ENCODE peak calls at places on chromosome 14, in five cellular contexts. One of them, this sample, is unnamed.

GRCh38 chr14:104787736-104788532 is 7.6 kb downstream of the AKT1 start:
- DNase-seq in GM12891: no peak
- DNase-seq in K562: no peak
- DNase-seq in H1: no peak
- DNase-seq in GM12878: no peak
- DNase-seq in this sample: no peak

GRCh38 chr14:101603096-101603495 is 41.8 kb downstream of the DIO3 start:
- DNase-seq in GM12891: no peak
- DNase-seq in GM12878: no peak
- DNase-seq in H1: no peak
- DNase-seq in K562: no peak
- DNase-seq in this sample: no peak

GRCh38 chr14:71594828-71595227 is 337.4 kb upstream of the RGS6 start:
- DNase-seq in H1: no peak
- DNase-seq in GM12891: no peak
- DNase-seq in K562: no peak
- DNase-seq in GM12878: no peak
- DNase-seq in this sample: no peak

GRCh38 chr14:56098021-56098420 is 20.2 kb upstream of the PELI2 start:
- DNase-seq in GM12878: no peak
- DNase-seq in H1: no peak
- DNase-seq in GM12891: no peak
- DNase-seq in K562: no peak
- DNase-seq in this sample: no peak

GRCh38 chr14:21105095-21105494 is 4.2 kb downstream of the TMEM253 start:
- DNase-seq in GM12878: no peak
- DNase-seq in GM12891: no peak
- DNase-seq in K562: no peak
- DNase-seq in H1: no peak
- DNase-seq in this sample: no peak

GRCh38 chr14:63383776-63384367 is 65.1 kb upstream of the GPHB5 start:
- DNase-seq in GM12878: peak
- DNase-seq in K562: no peak
- DNase-seq in GM12891: peak
- DNase-seq in H1: no peak
- DNase-seq in this sample: peak

GRCh38 chr14:67371247-67372148 is 11.4 kb downstream of the EIF2S1 start:
- DNase-seq in H1: no peak
- DNase-seq in GM12891: no peak
- DNase-seq in K562: no peak
- DNase-seq in GM12878: no peak
- DNase-seq in this sample: no peak

GRCh38 chr14:76938092-76938500 is 90.4 kb downstream of the IRF2BPL start:
- DNase-seq in H1: no peak
- DNase-seq in GM12878: no peak
- DNase-seq in K562: no peak
- DNase-seq in GM12891: no peak
- DNase-seq in this sample: no peak

GRCh38 chr14:75144944-75145343 is 18.1 kb upstream of the NEK9 start:
- DNase-seq in GM12891: no peak
- DNase-seq in K562: no peak
- DNase-seq in H1: no peak
- DNase-seq in GM12878: no peak
- DNase-seq in this sample: no peak

GRCh38 chr14:104567957-104568225 is 11.7 kb upstream of the C14orf180 start:
- DNase-seq in H1: no peak
- DNase-seq in GM12891: no peak
- DNase-seq in GM12878: no peak
- DNase-seq in K562: no peak
- DNase-seq in this sample: no peak

GRCh38 chr14:53932966-53933365 is 23.7 kb downstream of the BMP4 start:
- DNase-seq in K562: no peak
- DNase-seq in H1: no peak
- DNase-seq in GM12891: no peak
- DNase-seq in GM12878: no peak
- DNase-seq in this sample: no peak

GRCh38 chr14:42633504-42634095 is 1026.9 kb downstream of the LRFN5 start:
- DNase-seq in K562: no peak
- DNase-seq in GM12878: no peak
- DNase-seq in GM12891: no peak
- DNase-seq in H1: no peak
- DNase-seq in this sample: no peak

GRCh38 chr14:79706382-79706781 is 504.9 kb downstream of the DIO2 start:
- DNase-seq in GM12878: no peak
- DNase-seq in K562: no peak
- DNase-seq in H1: no peak
- DNase-seq in GM12891: no peak
- DNase-seq in this sample: no peak

GRCh38 chr14:75675265-75675960 is 14.4 kb downstream of the TTLL5 start:
- DNase-seq in GM12891: no peak
- DNase-seq in K562: no peak
- DNase-seq in H1: no peak
- DNase-seq in GM12878: no peak
- DNase-seq in this sample: no peak

GRCh38 chr14:26334288-26334687 is 263.5 kb downstream of the NOVA1 start:
- DNase-seq in H1: no peak
- DNase-seq in GM12878: no peak
- DNase-seq in K562: no peak
- DNase-seq in GM12891: no peak
- DNase-seq in this sample: no peak

GRCh38 chr14:103057372-103058208 is at the start of gene CDC42BPB:
- DNase-seq in GM12891: peak
- DNase-seq in H1: peak
- DNase-seq in GM12878: no peak
- DNase-seq in K562: peak
- DNase-seq in this sample: peak

GRCh38 chr14:67166450-67166853 is 22.8 kb upstream of the GARIN2 start:
- DNase-seq in H1: no peak
- DNase-seq in K562: peak
- DNase-seq in GM12878: no peak
- DNase-seq in GM12891: no peak
- DNase-seq in this sample: no peak

GRCh38 chr14:95761436-95761835 is 47.5 kb upstream of the TCL1A start:
- DNase-seq in K562: no peak
- DNase-seq in GM12878: no peak
- DNase-seq in GM12891: no peak
- DNase-seq in H1: no peak
- DNase-seq in this sample: no peak

GRCh38 chr14:98955741-98956070 is 316.3 kb downstream of the BCL11B start:
- DNase-seq in K562: no peak
- DNase-seq in GM12891: no peak
- DNase-seq in GM12878: no peak
- DNase-seq in H1: no peak
- DNase-seq in this sample: no peak

GRCh38 chr14:95265106-95266094 is 54.3 kb downstream of the CLMN start:
- DNase-seq in H1: no peak
- DNase-seq in GM12891: no peak
- DNase-seq in GM12878: peak
- DNase-seq in K562: no peak
- DNase-seq in this sample: peak

GRCh38 chr14:25868521-25869314 is 729.1 kb downstream of the NOVA1 start:
- DNase-seq in GM12878: no peak
- DNase-seq in H1: no peak
- DNase-seq in GM12891: no peak
- DNase-seq in K562: no peak
- DNase-seq in this sample: no peak

GRCh38 chr14:99179946-99180345 is 92.1 kb downstream of the BCL11B start:
- DNase-seq in GM12891: no peak
- DNase-seq in GM12878: no peak
- DNase-seq in H1: no peak
- DNase-seq in K562: no peak
- DNase-seq in this sample: no peak

GRCh38 chr14:94143239-94143638 is 13.8 kb upstream of the IFI27L2 start:
- DNase-seq in K562: peak
- DNase-seq in GM12878: no peak
- DNase-seq in H1: no peak
- DNase-seq in GM12891: no peak
- DNase-seq in this sample: no peak

GRCh38 chr14:26984318-26985177 is 386.7 kb upstream of the NOVA1 start:
- DNase-seq in H1: peak
- DNase-seq in GM12878: no peak
- DNase-seq in GM12891: no peak
- DNase-seq in K562: peak
- DNase-seq in this sample: no peak

GRCh38 chr14:78847801-78848200 is 677.6 kb downstream of the NRXN3 start:
- DNase-seq in GM12878: no peak
- DNase-seq in GM12891: no peak
- DNase-seq in H1: no peak
- DNase-seq in K562: no peak
- DNase-seq in this sample: no peak

GRCh38 chr14:61562321-61563161 is 132.8 kb upstream of the HIF1A start:
- DNase-seq in H1: no peak
- DNase-seq in K562: peak
- DNase-seq in GM12891: no peak
- DNase-seq in GM12878: no peak
- DNase-seq in this sample: no peak

GRCh38 chr14:61563162-61563511 is 132.2 kb upstream of the HIF1A start:
- DNase-seq in GM12891: no peak
- DNase-seq in H1: no peak
- DNase-seq in K562: no peak
- DNase-seq in GM12878: no peak
- DNase-seq in this sample: no peak

GRCh38 chr14:61560323-61560722 is 135.0 kb upstream of the HIF1A start:
- DNase-seq in K562: no peak
- DNase-seq in H1: no peak
- DNase-seq in GM12891: no peak
- DNase-seq in GM12878: no peak
- DNase-seq in this sample: no peak

GRCh38 chr14:61561144-61561543 is 134.2 kb upstream of the HIF1A start:
- DNase-seq in K562: peak
- DNase-seq in GM12878: no peak
- DNase-seq in GM12891: no peak
- DNase-seq in H1: no peak
- DNase-seq in this sample: no peak

DNA sequence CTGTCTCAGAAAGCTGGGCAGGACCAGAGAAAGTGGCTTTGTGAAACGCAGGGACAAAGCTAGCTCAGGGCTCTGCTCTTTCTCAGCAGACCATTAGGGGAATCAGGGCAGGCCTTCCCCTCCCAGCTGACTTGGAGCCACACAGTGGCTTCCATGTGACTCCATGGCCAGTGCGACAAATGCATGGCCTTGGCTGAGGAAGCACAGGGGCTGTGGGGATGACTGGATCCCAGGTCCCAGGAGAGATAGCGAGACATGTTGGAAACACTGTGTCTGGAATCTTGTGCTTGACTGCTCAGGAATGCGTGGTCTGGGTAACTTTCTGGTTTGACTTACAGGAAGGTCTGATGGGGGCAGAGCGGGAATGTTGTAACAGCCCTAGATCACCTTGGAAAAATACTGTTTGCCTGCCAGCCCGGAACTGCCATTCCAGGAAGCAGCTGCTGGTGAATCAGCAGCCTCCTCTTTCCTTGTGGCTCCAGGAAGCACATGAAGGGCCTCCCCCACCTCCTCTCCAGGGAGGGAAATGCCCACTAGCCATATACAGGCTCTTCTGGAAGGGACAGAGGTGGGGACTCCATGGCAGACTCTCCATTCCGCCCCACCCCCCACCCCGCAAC is 133.5 kb upstream of the HIF1A start:
- DNase-seq in GM12891: no peak
- DNase-seq in H1: no peak
- DNase-seq in GM12878: no peak
- DNase-seq in K562: no peak
- DNase-seq in this sample: no peak
- TF ChIP-seq POLR2AphosphoS5 in GM12891: no peak
- TF ChIP-seq POLR2AphosphoS5 in H1: no peak
- TF ChIP-seq POLR2AphosphoS5 in GM12878: no peak
- TF ChIP-seq POLR2AphosphoS5 in K562: no peak
- TF ChIP-seq POLR2AphosphoS5 in this sample: no peak

GRCh38 chr14:37197421-37198272 is at the start of gene MIPOL1:
- DNase-seq in GM12878: no peak
- DNase-seq in K562: peak
- DNase-seq in GM12891: no peak
- DNase-seq in H1: peak
- DNase-seq in this sample: no peak

GRCh38 chr14:37196604-37197420 is 925 bp upstream of the MIPOL1 start:
- DNase-seq in GM12878: no peak
- DNase-seq in H1: no peak
- DNase-seq in GM12891: no peak
- DNase-seq in K562: no peak
- DNase-seq in this sample: no peak

GRCh38 chr14:37194698-37195097 is 3.0 kb upstream of the MIPOL1 start:
- DNase-seq in H1: no peak
- DNase-seq in K562: no peak
- DNase-seq in GM12878: no peak
- DNase-seq in GM12891: no peak
- DNase-seq in this sample: no peak

GRCh38 chr14:37198273-37198598 is 499 bp downstream of the MIPOL1 start:
- DNase-seq in GM12891: no peak
- DNase-seq in K562: no peak
- DNase-seq in GM12878: no peak
- DNase-seq in H1: no peak
- DNase-seq in this sample: no peak

GRCh38 chr14:37195327-37195726 is 2.4 kb upstream of the MIPOL1 start:
- DNase-seq in K562: no peak
- DNase-seq in GM12891: no peak
- DNase-seq in H1: no peak
- DNase-seq in GM12878: no peak
- DNase-seq in this sample: no peak
- TF ChIP-seq TAF1 in K562: no peak
- TF ChIP-seq TAF1 in GM12891: no peak
- TF ChIP-seq TAF1 in H1: no peak
- TF ChIP-seq TAF1 in GM12878: no peak
- TF ChIP-seq TAF1 in this sample: no peak

DNA sequence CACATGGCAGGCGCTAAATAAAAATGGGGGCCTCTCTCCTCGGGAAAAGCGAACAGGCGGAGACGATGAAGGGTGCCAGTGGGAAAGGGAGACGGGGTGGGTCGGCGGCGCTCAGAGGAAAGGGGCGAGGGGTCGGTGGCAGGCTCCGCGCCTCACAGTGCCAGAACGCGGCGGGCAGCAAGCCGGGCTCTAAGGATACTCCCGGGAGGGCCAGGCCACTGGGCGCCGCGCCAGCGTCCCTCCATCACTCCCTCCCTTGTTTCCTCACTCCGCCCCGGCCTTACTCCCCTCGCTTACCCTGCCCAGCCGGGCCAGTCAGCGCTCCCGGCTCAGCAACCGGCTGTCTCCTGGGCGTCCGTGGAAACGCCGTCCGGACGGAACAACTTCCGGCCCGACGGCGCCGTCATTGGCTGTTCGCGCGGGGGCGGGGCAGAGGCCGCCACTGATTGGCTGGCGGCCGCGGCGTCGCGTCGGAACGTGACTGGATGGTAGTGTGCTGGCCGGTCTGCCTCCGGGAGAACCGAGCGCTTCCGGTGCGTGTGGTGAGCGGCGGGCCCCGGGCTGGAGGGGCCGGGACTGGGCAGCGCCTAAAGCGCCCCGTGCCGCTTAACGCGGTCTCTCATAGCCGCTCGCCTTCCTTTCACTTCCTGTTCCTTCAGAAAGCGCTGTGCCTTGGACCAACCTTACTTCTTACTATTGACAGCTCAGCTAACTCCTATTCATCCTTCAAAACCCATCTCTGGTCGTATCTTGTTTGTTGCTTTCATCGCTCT is 53.0 kb downstream of the SLC25A47 start:
- DNase-seq in GM12878: peak
- DNase-seq in H1: peak
- DNase-seq in GM12891: peak
- DNase-seq in K562: peak
- DNase-seq in this sample: peak
- TF ChIP-seq POLR2A in GM12878: peak
- TF ChIP-seq POLR2A in H1: peak
- TF ChIP-seq POLR2A in GM12891: peak
- TF ChIP-seq POLR2A in K562: peak
- TF ChIP-seq POLR2A in this sample: peak

GRCh38 chr14:70107309-70107708 is 81.4 kb downstream of the SLC8A3 start:
- DNase-seq in GM12878: no peak
- DNase-seq in H1: no peak
- DNase-seq in K562: no peak
- DNase-seq in GM12891: no peak
- DNase-seq in this sample: no peak
- TF ChIP-seq POLR2AphosphoS5 in GM12878: no peak
- TF ChIP-seq POLR2AphosphoS5 in H1: no peak
- TF ChIP-seq POLR2AphosphoS5 in K562: no peak
- TF ChIP-seq POLR2AphosphoS5 in GM12891: no peak
- TF ChIP-seq POLR2AphosphoS5 in this sample: no peak